ENCODE peak calls at places on chromosomes 4 and X, in four cellular contexts. One of them, this sample, is unnamed.

GRCh38 chr4:113645771-113646455 is 115.6 kb downstream of the CAMK2D start:
- DNase-seq in esophagus muscularis mucosa: no peak
- DNase-seq in heart left ventricle: no peak
- DNase-seq in astrocyte: peak
- DNase-seq in this sample: no peak

GRCh38 chr4:6633091-6633906 is 7.2 kb upstream of the MRFAP1 start:
- DNase-seq in astrocyte: no peak
- DNase-seq in heart left ventricle: no peak
- DNase-seq in esophagus muscularis mucosa: no peak
- DNase-seq in this sample: no peak

GRCh38 chrX:30865020-30865419 is 24.0 kb downstream of the TAB3 start:
- DNase-seq in astrocyte: no peak
- DNase-seq in heart left ventricle: no peak
- DNase-seq in esophagus muscularis mucosa: no peak
- DNase-seq in this sample: no peak

GRCh38 chrX:153572601-153573000 is 26.3 kb downstream of the CCNQ start:
- DNase-seq in astrocyte: no peak
- DNase-seq in heart left ventricle: no peak
- DNase-seq in esophagus muscularis mucosa: no peak
- DNase-seq in this sample: no peak

GRCh38 chr4:26178874-26179273 is 141.9 kb upstream of the RBPJ start:
- DNase-seq in esophagus muscularis mucosa: no peak
- DNase-seq in astrocyte: no peak
- DNase-seq in heart left ventricle: peak
- DNase-seq in this sample: no peak

GRCh38 chrX:154545673-154546274 is 872 bp downstream of the G6PD start:
- DNase-seq in heart left ventricle: no peak
- DNase-seq in astrocyte: no peak
- DNase-seq in esophagus muscularis mucosa: no peak
- DNase-seq in this sample: no peak

GRCh38 chr4:98510757-98511517 is 147.5 kb downstream of the TSPAN5 start:
- DNase-seq in astrocyte: peak
- DNase-seq in esophagus muscularis mucosa: peak
- DNase-seq in heart left ventricle: no peak
- DNase-seq in this sample: peak

GRCh38 chr4:157674699-157675098 is 454.2 kb downstream of the GRIA2 start:
- DNase-seq in esophagus muscularis mucosa: no peak
- DNase-seq in heart left ventricle: no peak
- DNase-seq in astrocyte: no peak
- DNase-seq in this sample: no peak

GRCh38 chrX:20181563-20182329 is 40.1 kb upstream of the EIF1AX start:
- DNase-seq in esophagus muscularis mucosa: no peak
- DNase-seq in heart left ventricle: no peak
- DNase-seq in astrocyte: no peak
- DNase-seq in this sample: no peak

GRCh38 chr4:115128037-115128436 is 14.6 kb upstream of the NDST4 start:
- DNase-seq in heart left ventricle: no peak
- DNase-seq in esophagus muscularis mucosa: no peak
- DNase-seq in astrocyte: peak
- DNase-seq in this sample: no peak

GRCh38 chrX:68411729-68412128 is 21.6 kb downstream of the OPHN1 start:
- DNase-seq in astrocyte: no peak
- DNase-seq in heart left ventricle: no peak
- DNase-seq in esophagus muscularis mucosa: no peak
- DNase-seq in this sample: no peak

GRCh38 chrX:110941906-110942305 is 146.3 kb upstream of the CHRDL1 start:
- DNase-seq in heart left ventricle: no peak
- DNase-seq in esophagus muscularis mucosa: no peak
- DNase-seq in astrocyte: no peak
- DNase-seq in this sample: no peak
- TF ChIP-seq CTCF in heart left ventricle: no peak
- TF ChIP-seq CTCF in esophagus muscularis mucosa: no peak
- TF ChIP-seq CTCF in astrocyte: no peak
- TF ChIP-seq CTCF in this sample: no peak

DNA sequence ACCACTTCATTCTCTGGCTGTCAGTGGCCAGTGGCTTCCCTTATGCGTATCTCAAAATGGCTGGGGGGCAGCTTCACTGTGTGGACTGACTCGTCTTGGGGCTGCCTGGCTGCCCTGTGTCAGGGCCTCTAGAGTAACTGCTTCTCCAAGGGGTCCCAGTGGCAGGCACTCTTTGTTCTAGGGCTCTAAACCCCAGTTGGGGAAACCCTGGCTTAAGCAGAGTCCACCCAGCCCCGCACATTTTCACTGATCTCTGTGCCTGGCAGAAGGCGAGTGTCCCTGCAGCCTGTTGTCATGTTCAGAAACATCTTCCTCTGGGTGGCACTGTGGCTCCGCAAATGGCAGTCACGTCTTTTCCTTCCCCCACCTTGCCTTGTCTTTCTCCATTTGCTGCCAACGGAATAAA is 59.7 kb downstream of the NBDY start:
- DNase-seq in astrocyte: no peak
- DNase-seq in heart left ventricle: no peak
- DNase-seq in esophagus muscularis mucosa: no peak
- DNase-seq in this sample: no peak
- H3K4me3 ChIP-seq in astrocyte: no peak
- H3K4me3 ChIP-seq in heart left ventricle: no peak
- H3K4me3 ChIP-seq in esophagus muscularis mucosa: peak
- H3K4me3 ChIP-seq in this sample: no peak

GRCh38 chr4:37781134-37781455 is 45.4 kb upstream of the PGM2 start:
- DNase-seq in astrocyte: no peak
- DNase-seq in esophagus muscularis mucosa: no peak
- DNase-seq in heart left ventricle: no peak
- DNase-seq in this sample: no peak

DNA sequence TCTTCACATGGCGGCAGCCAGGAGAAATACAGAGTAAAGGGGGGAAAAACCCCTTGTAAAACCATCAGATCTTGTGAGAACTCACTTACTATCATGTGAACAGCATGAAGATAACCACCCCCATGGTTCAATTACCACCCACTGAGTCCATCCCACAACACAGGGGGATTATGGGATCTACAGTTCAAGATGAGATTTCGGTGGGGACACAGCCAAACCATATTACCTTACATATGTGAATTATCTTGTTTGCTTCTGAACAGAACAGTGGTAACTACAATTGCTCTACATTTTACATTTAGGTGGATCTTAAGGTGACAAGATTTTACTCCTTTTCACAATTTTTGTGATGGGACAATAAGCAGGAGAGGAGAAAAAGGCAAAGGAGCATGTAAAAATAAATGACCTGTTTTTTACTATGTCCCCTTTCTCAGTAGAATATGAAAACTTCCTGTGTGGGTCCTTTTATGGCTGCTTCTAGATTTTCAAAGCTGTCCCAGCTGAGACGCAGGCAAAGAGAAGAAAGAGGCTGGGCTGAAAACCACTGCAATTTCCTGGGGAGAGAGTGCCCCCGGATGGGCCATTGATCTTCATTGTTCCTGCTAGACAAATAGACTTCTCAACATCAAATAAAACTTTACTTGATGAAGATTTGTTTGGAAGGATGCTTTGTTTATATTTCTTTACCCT is 45.9 kb upstream of the PGM2 start:
- DNase-seq in astrocyte: no peak
- DNase-seq in heart left ventricle: no peak
- DNase-seq in esophagus muscularis mucosa: no peak
- DNase-seq in this sample: no peak
- TF ChIP-seq CTCF in astrocyte: no peak
- TF ChIP-seq CTCF in heart left ventricle: no peak
- TF ChIP-seq CTCF in esophagus muscularis mucosa: no peak
- TF ChIP-seq CTCF in this sample: no peak

DNA sequence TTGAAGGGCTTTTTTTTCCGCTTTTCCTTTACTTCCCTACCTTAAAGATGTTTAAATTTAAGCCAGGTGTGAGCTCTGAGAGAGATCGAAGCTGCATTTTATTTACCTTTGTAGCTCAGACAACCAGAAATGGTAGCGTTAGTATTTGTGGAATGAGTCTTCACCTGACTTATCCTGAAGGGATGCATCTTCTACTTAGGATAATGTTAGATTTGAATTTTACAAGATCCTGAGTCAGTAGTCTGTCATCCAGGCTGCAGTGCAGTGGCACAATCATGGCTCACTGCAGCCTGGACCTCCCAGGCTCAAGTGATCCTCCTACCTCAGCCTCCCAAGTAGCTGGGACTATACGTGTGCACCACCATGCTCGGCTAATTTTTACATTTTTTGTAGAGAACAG is 26.2 kb downstream of the TMSB4X start:
- DNase-seq in astrocyte: no peak
- DNase-seq in esophagus muscularis mucosa: no peak
- DNase-seq in heart left ventricle: no peak
- DNase-seq in this sample: no peak
- H3K4me3 ChIP-seq in astrocyte: no peak
- H3K4me3 ChIP-seq in esophagus muscularis mucosa: no peak
- H3K4me3 ChIP-seq in heart left ventricle: no peak
- H3K4me3 ChIP-seq in this sample: no peak

DNA sequence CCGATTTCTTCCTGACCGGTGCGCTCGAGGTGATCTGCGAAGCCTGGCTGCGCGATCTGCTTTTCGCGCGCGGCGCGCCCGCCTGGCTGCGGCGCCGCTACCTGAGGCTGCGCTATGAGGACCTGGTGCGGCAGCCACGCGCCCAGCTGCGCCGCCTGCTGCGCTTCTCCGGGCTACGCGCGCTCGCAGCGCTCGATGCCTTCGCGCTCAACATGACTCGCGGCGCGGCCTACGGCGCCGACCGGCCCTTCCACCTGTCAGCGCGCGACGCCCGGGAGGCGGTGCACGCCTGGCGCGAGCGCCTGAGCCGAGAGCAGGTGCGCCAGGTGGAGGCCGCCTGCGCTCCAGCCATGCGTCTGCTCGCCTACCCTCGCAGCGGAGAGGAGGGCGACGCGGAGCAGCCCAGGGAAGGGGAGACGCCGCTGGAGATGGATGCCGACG is 1.4 kb downstream of the CHST7 start:
- DNase-seq in heart left ventricle: no peak
- DNase-seq in astrocyte: no peak
- DNase-seq in esophagus muscularis mucosa: no peak
- DNase-seq in this sample: no peak
- TF ChIP-seq CTCF in heart left ventricle: no peak
- TF ChIP-seq CTCF in astrocyte: no peak
- TF ChIP-seq CTCF in esophagus muscularis mucosa: no peak
- TF ChIP-seq CTCF in this sample: no peak

DNA sequence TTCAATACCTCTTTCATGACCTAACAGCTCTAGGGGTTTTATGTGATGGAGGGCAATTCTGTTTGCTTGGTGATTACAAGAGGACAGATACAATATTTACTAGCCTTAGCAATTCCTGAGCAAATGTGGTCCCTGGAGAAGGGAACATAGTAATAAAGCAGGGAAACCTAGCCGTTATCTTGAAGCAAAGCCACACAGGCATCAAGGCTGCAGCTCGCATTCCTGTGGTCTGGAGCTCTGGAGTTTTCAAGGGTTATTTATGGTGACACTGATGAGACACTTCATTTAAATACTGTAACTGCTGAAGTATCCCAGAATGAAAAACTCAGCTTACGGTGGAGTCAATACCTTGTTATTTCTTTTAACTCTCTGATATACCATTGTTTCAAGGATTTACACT is 66.8 kb downstream of the AFF2 start:
- DNase-seq in esophagus muscularis mucosa: no peak
- DNase-seq in astrocyte: peak
- DNase-seq in heart left ventricle: no peak
- DNase-seq in this sample: peak
- H3K4me3 ChIP-seq in esophagus muscularis mucosa: no peak
- H3K4me3 ChIP-seq in astrocyte: no peak
- H3K4me3 ChIP-seq in heart left ventricle: no peak
- H3K4me3 ChIP-seq in this sample: no peak

DNA sequence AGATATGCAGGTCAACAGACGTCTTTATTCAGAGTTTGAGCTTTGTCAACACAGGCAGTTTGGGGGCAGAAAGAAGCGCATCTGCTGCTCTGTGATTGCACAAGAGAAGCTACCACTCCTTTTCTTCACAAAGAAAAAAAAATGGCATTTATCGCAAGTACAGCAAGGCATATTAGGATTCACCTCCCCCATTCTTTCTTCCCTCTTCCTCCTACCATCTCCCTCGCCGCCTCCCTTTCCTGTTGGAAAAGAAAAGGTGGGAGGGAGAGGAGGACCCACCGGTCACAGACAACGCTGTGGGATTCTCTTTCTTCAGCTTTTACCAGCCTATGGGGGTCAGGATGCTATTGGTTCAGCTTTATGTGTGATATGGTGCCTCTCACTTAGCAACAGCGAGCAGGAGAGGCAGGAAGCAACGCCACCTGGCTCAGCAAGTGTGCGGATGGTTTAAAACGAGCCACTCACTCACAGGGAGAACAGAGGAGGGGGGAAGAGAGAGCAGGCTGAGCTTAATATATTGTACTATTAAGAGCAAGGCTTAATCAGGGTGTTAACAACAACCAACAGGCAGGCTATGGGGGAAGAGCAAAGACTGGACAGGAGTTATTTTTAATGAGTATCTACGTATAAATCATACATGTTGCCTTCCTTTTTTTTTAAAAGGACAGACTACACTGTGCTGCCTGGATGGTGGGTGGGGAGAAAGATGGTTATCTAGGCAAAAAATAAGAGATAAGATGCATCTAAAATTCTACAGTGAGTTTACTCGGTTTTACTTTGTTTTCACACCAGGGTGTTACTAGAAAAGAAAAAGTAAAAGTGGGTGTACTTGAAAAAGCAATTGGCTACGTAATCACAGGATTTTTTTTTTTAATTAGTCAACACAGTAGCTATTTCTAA is 104.7 kb downstream of the MAML3 start:
- DNase-seq in astrocyte: peak
- DNase-seq in esophagus muscularis mucosa: no peak
- DNase-seq in heart left ventricle: peak
- DNase-seq in this sample: peak
- TF ChIP-seq CTCF in astrocyte: no peak
- TF ChIP-seq CTCF in esophagus muscularis mucosa: peak
- TF ChIP-seq CTCF in heart left ventricle: no peak
- TF ChIP-seq CTCF in this sample: no peak

GRCh38 chr4:173509031-173510001 is 20.7 kb downstream of the HAND2 start:
- DNase-seq in heart left ventricle: peak
- DNase-seq in esophagus muscularis mucosa: no peak
- DNase-seq in astrocyte: peak
- DNase-seq in this sample: no peak

GRCh38 chr4:173507471-173508385 is 22.3 kb downstream of the HAND2 start:
- DNase-seq in esophagus muscularis mucosa: no peak
- DNase-seq in heart left ventricle: no peak
- DNase-seq in astrocyte: no peak
- DNase-seq in this sample: no peak

GRCh38 chr4:173505924-173506779 is 23.9 kb downstream of the HAND2 start:
- DNase-seq in esophagus muscularis mucosa: peak
- DNase-seq in heart left ventricle: peak
- DNase-seq in astrocyte: no peak
- DNase-seq in this sample: no peak

GRCh38 chr4:173506780-173507211 is 23.2 kb downstream of the HAND2 start:
- DNase-seq in heart left ventricle: peak
- DNase-seq in esophagus muscularis mucosa: no peak
- DNase-seq in astrocyte: no peak
- DNase-seq in this sample: no peak

DNA sequence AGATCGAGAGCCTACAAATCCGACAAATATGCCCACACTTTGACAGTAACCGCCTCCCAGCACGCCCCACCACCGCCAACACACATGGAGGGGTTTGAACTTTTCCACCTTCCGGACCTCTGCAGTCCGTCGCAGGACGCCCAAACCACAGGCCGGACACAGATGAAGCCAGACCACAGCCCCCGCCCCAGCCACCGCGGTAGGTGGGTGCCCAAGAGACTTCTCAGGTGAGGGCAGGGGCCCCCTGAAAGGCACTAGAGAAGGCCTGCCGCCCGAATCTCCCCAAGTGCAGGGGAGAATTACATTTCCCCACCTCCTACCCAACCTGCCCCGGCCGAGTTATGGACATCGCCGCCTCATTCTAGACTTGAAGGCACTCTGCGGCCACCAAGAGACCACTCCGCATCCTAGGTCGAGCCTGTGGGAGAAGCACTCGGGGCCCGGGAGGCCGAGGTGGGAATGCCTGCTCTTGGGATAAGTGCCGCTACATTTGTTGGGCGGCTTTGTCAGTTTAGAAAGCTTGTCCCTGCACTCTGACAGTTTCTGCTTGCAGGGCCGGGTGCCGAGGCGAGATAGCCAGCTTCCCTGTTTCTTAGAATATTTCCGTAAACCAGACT is 21.5 kb downstream of the HAND2 start:
- DNase-seq in astrocyte: no peak
- DNase-seq in heart left ventricle: no peak
- DNase-seq in esophagus muscularis mucosa: no peak
- DNase-seq in this sample: no peak
- H3K4me3 ChIP-seq in astrocyte: peak
- H3K4me3 ChIP-seq in heart left ventricle: peak
- H3K4me3 ChIP-seq in esophagus muscularis mucosa: peak
- H3K4me3 ChIP-seq in this sample: no peak

This sample was measured in BJ.